ENCODE peak calls at places on chromosomes 4 and X, in nine cellular contexts. T is cardiac fibroblast, Z is upper lobe of left lung, F is neural progenitor cell, B is ascending aorta, R is AG10803, A is pancreas, D is mammary epithelial cell, K is fibroblast of pulmonary artery. N is an unnamed sample.

GRCh38 chrX:136780241-136780640 is 491 bp downstream of the ARHGEF6 start:
- DNase-seq in T (no peak), Z (no peak), F (no peak), B (no peak), R (no peak), A (no peak), D (no peak), K (no peak), N (no peak)

GRCh38 chr4:73311428-73311827 is 52.8 kb upstream of the ANKRD17 start:
- DNase-seq in T (peak), Z (no peak), F (no peak), B (no peak), R (peak), A (no peak), D (peak), K (peak), N (peak)

GRCh38 chr4:79526970-79527565 is 119.0 kb upstream of the GK2 start:
- DNase-seq in T (no peak), Z (no peak), F (no peak), B (no peak), R (no peak), A (no peak), D (peak), K (no peak), N (no peak)

GRCh38 chr4:94765653-94766052 is 7.9 kb downstream of the BMPR1B start:
- DNase-seq in T (no peak), Z (no peak), F (no peak), B (no peak), R (no peak), A (no peak), D (no peak), K (no peak), N (no peak)

GRCh38 chr4:165343353-165344191 is 16.1 kb downstream of the MSMO1 start:
- DNase-seq in T (no peak), Z (no peak), F (peak), B (no peak), R (no peak), A (no peak), D (no peak), K (no peak), N (no peak)

GRCh38 chr4:168451744-168452394 is 28.4 kb downstream of the DDX60L start:
- DNase-seq in T (peak), Z (no peak), F (no peak), B (no peak), R (peak), A (no peak), D (peak), K (peak), N (peak)

GRCh38 chr4:102598102-102598758 is 97.1 kb downstream of the NFKB1 start:
- DNase-seq in T (peak), Z (no peak), F (no peak), B (no peak), R (peak), A (no peak), D (no peak), K (peak), N (peak)

GRCh38 chrX:28966335-28966734 is 379.1 kb downstream of the IL1RAPL1 start:
- DNase-seq in T (peak), Z (no peak), F (no peak), B (no peak), R (no peak), A (no peak), D (no peak), K (peak), N (no peak)

GRCh38 chrX:41122664-41123257 is 37.5 kb downstream of the USP9X start:
- DNase-seq in T (no peak), Z (no peak), F (no peak), B (no peak), R (no peak), A (no peak), D (no peak), K (no peak), N (no peak)

GRCh38 chr4:149531861-149532260 is 283.8 kb downstream of the IQCM start:
- DNase-seq in T (peak), Z (no peak), F (no peak), B (no peak), R (peak), A (no peak), D (no peak), K (peak), N (peak)

GRCh38 chr4:151953286-151953685 is 192.5 kb upstream of the GATB start:
- DNase-seq in T (no peak), Z (no peak), F (no peak), B (no peak), R (no peak), A (no peak), D (no peak), K (no peak), N (no peak)

GRCh38 chrX:638482-639131 is 8.0 kb downstream of the SHOX start:
- DNase-seq in T (no peak), Z (no peak), F (peak), B (no peak), R (no peak), A (no peak), D (no peak), K (no peak), N (no peak)

GRCh38 chrX:104310084-104310483 is 55.4 kb upstream of the ESX1 start:
- DNase-seq in T (peak), Z (no peak), F (no peak), B (no peak), R (peak), A (no peak), D (peak), K (peak), N (peak)

GRCh38 chr4:118585015-118585414 is 100.2 kb upstream of the METTL14 start:
- DNase-seq in T (no peak), Z (no peak), F (no peak), B (no peak), R (no peak), A (no peak), D (no peak), K (no peak), N (no peak)

GRCh38 chr4:71259911-71260331 is 78.9 kb upstream of the SLC4A4 start:
- DNase-seq in T (no peak), Z (no peak), F (no peak), B (no peak), R (no peak), A (no peak), D (peak), K (peak), N (no peak)

GRCh38 chrX:48971325-48972213 is at the start of gene KCND1:
- DNase-seq in T (peak), Z (no peak), F (peak), B (peak), R (peak), A (peak), D (no peak), K (peak), N (peak)

GRCh38 chr4:98571161-98571786 is 87.1 kb downstream of the TSPAN5 start:
- DNase-seq in T (no peak), Z (peak), F (no peak), B (no peak), R (no peak), A (no peak), D (no peak), K (no peak), N (no peak)

GRCh38 chr4:152220201-152220666 is 315.7 kb downstream of the FBXW7 start:
- DNase-seq in T (no peak), Z (no peak), F (no peak), B (no peak), R (peak), A (no peak), D (peak), K (no peak), N (peak)

GRCh38 chrX:20066968-20067708 is 49.6 kb downstream of the MAP7D2 start:
- DNase-seq in T (peak), Z (no peak), F (peak), B (no peak), R (peak), A (no peak), D (peak), K (peak), N (peak)

GRCh38 chr4:6466756-6467381 is 5.5 kb downstream of the PPP2R2C start:
- DNase-seq in T (no peak), Z (no peak), F (no peak), B (no peak), R (no peak), A (no peak), D (no peak), K (no peak), N (no peak)

GRCh38 chr4:183110244-183110643 is 11.2 kb downstream of the WWC2 start:
- DNase-seq in T (no peak), Z (no peak), F (no peak), B (no peak), R (no peak), A (no peak), D (no peak), K (no peak), N (no peak)

GRCh38 chr4:14632041-14632440 is 370.2 kb upstream of the CPEB2 start:
- DNase-seq in T (no peak), Z (no peak), F (no peak), B (no peak), R (no peak), A (no peak), D (no peak), K (no peak), N (no peak)

GRCh38 chr4:168685136-168685535 is 188.3 kb downstream of the PALLD start:
- DNase-seq in T (no peak), Z (no peak), F (no peak), B (no peak), R (no peak), A (no peak), D (no peak), K (no peak), N (no peak)

GRCh38 chr4:84966382-84967291 is at the start of gene WDFY3:
- DNase-seq in T (peak), Z (peak), F (peak), B (peak), R (peak), A (peak), D (peak), K (peak), N (peak)

GRCh38 chrX:43973249-43973672 is at the start of gene NDP:
- DNase-seq in T (peak), Z (peak), F (peak), B (no peak), R (no peak), A (no peak), D (no peak), K (no peak), N (no peak)

GRCh38 chrX:151713859-151714258 is 2.0 kb upstream of the FATE1 start:
- DNase-seq in T (peak), Z (no peak), F (peak), B (no peak), R (no peak), A (no peak), D (peak), K (peak), N (peak)

GRCh38 chr4:118972167-118972566 is 83.5 kb downstream of the SYNPO2 start:
- DNase-seq in T (no peak), Z (no peak), F (peak), B (no peak), R (no peak), A (no peak), D (no peak), K (no peak), N (no peak)

GRCh38 chr4:38313175-38313574 is 350.8 kb upstream of the KLF3 start:
- DNase-seq in T (no peak), Z (no peak), F (no peak), B (no peak), R (no peak), A (peak), D (no peak), K (no peak), N (no peak)

GRCh38 chr4:140256941-140257340 is 103.0 kb upstream of the MAML3 start:
- DNase-seq in T (no peak), Z (no peak), F (no peak), B (no peak), R (peak), A (no peak), D (no peak), K (no peak), N (peak)

GRCh38 chr4:6469144-6469543 is 3.3 kb downstream of the PPP2R2C start:
- DNase-seq in T (no peak), Z (no peak), F (no peak), B (no peak), R (no peak), A (no peak), D (no peak), K (no peak), N (no peak)

GRCh38 chr4:10157478-10158354 is 41.1 kb upstream of the WDR1 start:
- DNase-seq in T (peak), Z (no peak), F (peak), B (no peak), R (peak), A (peak), D (peak), K (peak), N (peak)

GRCh38 chr4:81211956-81212355 is 3.1 kb downstream of the PRKG2 start:
- DNase-seq in T (peak), Z (no peak), F (no peak), B (no peak), R (peak), A (no peak), D (no peak), K (no peak), N (no peak)

GRCh38 chr4:54099287-54099958 is 540 bp upstream of the GSX2 start:
- DNase-seq in T (no peak), Z (peak), F (peak), B (no peak), R (no peak), A (no peak), D (no peak), K (no peak), N (no peak)

GRCh38 chr4:54101190-54102041 is 1.5 kb downstream of the GSX2 start:
- DNase-seq in T (no peak), Z (peak), F (peak), B (no peak), R (no peak), A (no peak), D (no peak), K (no peak), N (no peak)

GRCh38 chr4:54102747-54103146 is 2.8 kb downstream of the GSX2 start:
- DNase-seq in T (no peak), Z (no peak), F (no peak), B (no peak), R (no peak), A (no peak), D (no peak), K (no peak), N (no peak)

GRCh38 chr4:54099959-54100606 is at the start of gene GSX2:
- DNase-seq in T (peak), Z (peak), F (peak), B (no peak), R (peak), A (no peak), D (peak), K (no peak), N (no peak)

GRCh38 chr4:54100607-54101189 is 735 bp downstream of the GSX2 start:
- DNase-seq in T (no peak), Z (peak), F (peak), B (no peak), R (no peak), A (no peak), D (no peak), K (no peak), N (no peak)
- H3K4me3 ChIP-seq in T (peak), Z (no peak), F (peak), B (peak), R (peak), A (no peak), D (peak), K (peak), N (peak)

GRCh38 chr4:177047851-177048174 is 255.1 kb upstream of the VEGFC start:
- DNase-seq in T (peak), Z (no peak), F (no peak), B (no peak), R (peak), A (no peak), D (peak), K (peak), N (peak)

GRCh38 chr4:177052211-177052725 is 257.4 kb upstream of the NEIL3 start:
- DNase-seq in T (no peak), Z (no peak), F (no peak), B (no peak), R (no peak), A (no peak), D (no peak), K (no peak), N (no peak)

GRCh38 chr4:177047070-177047850 is 254.5 kb upstream of the VEGFC start:
- DNase-seq in T (peak), Z (no peak), F (peak), B (no peak), R (peak), A (peak), D (peak), K (peak), N (peak)

GRCh38 chr4:177057191-177057590 is 252.5 kb upstream of the NEIL3 start:
- DNase-seq in T (no peak), Z (no peak), F (no peak), B (no peak), R (no peak), A (no peak), D (no peak), K (no peak), N (no peak)

DNA sequence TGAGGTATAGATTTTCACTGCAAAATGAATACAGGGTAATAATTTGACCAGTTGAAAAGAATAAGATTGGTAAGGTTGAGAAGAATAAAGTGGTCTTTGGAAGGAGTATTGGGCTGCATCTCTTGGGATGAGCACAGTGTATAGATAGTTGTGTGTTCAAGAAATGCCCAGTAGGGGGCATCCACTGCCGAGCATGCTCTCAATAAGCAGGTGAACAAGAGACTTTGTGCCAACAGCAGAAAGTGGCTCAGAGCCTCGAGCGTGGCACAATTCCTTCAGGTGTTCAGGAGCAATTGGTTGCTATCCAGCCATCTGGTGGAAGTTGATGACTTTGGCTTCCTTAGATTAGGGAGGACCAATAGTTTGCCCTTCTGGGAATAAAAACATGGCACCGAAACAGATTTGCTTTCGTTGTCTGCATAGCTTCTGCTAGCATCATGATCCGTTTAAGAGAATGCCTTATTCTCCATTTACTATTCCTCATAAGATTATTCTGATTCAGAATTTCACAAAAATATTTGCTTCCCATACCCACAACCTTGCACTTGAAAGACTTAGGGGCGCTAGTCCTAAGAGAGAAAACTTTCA is 258.1 kb upstream of the NEIL3 start:
- DNase-seq in T (peak), Z (no peak), F (peak), B (no peak), R (no peak), A (peak), D (peak), K (peak), N (peak)
- TF ChIP-seq CTCF in T (peak), Z (peak), F (peak), B (no peak), R (peak), A (peak), D (peak), K (peak), N (peak)

DNA sequence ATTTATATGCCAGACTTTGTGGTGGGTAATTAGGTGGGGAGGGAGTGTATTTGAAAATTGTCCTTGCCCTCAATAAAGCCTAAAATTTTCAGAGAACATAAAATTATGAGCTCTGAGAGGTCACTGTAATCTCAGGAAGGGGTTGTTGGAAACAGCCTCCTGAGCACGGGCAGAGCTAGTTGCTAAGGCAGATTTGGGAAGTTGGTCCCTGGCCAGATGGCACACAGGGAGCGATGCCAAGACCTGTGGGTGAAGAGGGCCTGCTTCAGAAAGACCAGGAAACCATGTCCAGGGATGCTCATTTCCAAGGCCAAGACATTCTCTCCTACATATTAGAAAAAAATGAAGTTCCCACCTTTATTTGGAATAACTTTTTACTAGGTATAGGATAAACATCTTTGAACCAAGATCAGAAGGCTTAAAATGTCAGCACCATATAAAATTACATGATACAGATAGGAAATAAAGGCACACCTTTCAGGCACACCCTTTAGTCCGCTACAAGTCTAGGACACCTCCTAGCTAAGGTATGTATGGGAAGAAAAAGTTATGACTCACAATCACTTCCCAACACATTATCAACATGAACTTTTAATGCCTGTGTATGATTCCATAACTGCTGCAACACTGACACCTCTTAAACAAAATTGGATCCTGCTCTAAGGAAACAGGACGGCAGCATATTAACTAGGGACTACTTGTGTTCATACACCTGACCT is 2.2 kb upstream of the PPP3CA start:
- DNase-seq in T (peak), Z (no peak), F (no peak), B (no peak), R (peak), A (peak), D (peak), K (peak), N (no peak)
- H3K4me3 ChIP-seq in T (no peak), Z (no peak), F (no peak), B (peak), R (no peak), A (no peak), D (no peak), K (peak), N (no peak)

GRCh38 chrX:50081282-50081955 is 119.4 kb downstream of the AKAP4 start:
- DNase-seq in T (peak), Z (no peak), F (peak), B (no peak), R (peak), A (peak), D (no peak), K (peak), N (peak)
- TF ChIP-seq CTCF in T (peak), Z (peak), F (peak), B (no peak), R (peak), A (no peak), D (peak), K (peak), N (peak)

GRCh38 chr4:188282620-188283232 is 143.5 kb downstream of the TRIML1 start:
- DNase-seq in T (no peak), Z (peak), F (peak), B (no peak), R (no peak), A (no peak), D (no peak), K (no peak), N (no peak)
- H3K4me3 ChIP-seq in T (peak), Z (no peak), F (peak), B (peak), R (no peak), A (peak), D (no peak), K (no peak), N (no peak)

N was measured in fibroblast of villous mesenchyme.